ENCODE peak calls at places on chromosome 6, in eight cellular contexts. N, T, F, U, K, M, A and G are unnamed samples.

GRCh38 chr6:72564231-72564630 is 57.6 kb upstream of the KCNQ5 start:
- DNase-seq in N (no peak), T (no peak), F (no peak), U (no peak), K (no peak), M (no peak), A (no peak), G (no peak)

GRCh38 chr6:141403827-141404226 is 728.9 kb upstream of the GJE1 start:
- DNase-seq in N (no peak), T (no peak), F (no peak), U (no peak), K (no peak), M (no peak), A (no peak), G (no peak)

GRCh38 chr6:127917766-127918165 is 16.9 kb upstream of the THEMIS start:
- DNase-seq in N (no peak), T (no peak), F (no peak), U (no peak), K (no peak), M (no peak), A (no peak), G (no peak)

GRCh38 chr6:1604347-1604990 is 5.2 kb upstream of the FOXC1 start:
- DNase-seq in N (no peak), T (peak; percentile 83), F (no peak), U (peak; percentile 76), K (peak; percentile 77), M (no peak), A (peak; percentile 78), G (peak; percentile 70)

GRCh38 chr6:2021713-2022125 is 223.7 kb downstream of the GMDS start:
- DNase-seq in N (no peak), T (peak; percentile 81), F (no peak), U (no peak), K (no peak), M (no peak), A (no peak), G (peak; percentile 6)

GRCh38 chr6:71855406-71855805 is 30.9 kb upstream of the RIMS1 start:
- DNase-seq in N (no peak), T (no peak), F (no peak), U (peak; percentile 38), K (peak; percentile 4), M (no peak), A (no peak), G (no peak)

GRCh38 chr6:33785766-33786165 is 3.2 kb downstream of the LEMD2 start:
- DNase-seq in N (no peak), T (no peak), F (no peak), U (no peak), K (peak; percentile 57), M (no peak), A (no peak), G (peak; percentile 31)

GRCh38 chr6:154868143-154868594 is 126.9 kb upstream of the TIAM2 start:
- DNase-seq in N (peak; percentile 9), T (no peak), F (peak; percentile 40), U (peak; percentile 40), K (peak; percentile 78), M (no peak), A (peak; percentile 47), G (no peak)

GRCh38 chr6:87791029-87791428 is 89.0 kb upstream of the AKIRIN2 start:
- DNase-seq in N (no peak), T (no peak), F (no peak), U (no peak), K (no peak), M (no peak), A (no peak), G (no peak)

GRCh38 chr6:169371344-169372144 is 117.9 kb upstream of the THBS2 start:
- DNase-seq in N (no peak), T (no peak), F (no peak), U (peak; percentile 57), K (peak; percentile 85), M (no peak), A (peak; percentile 24), G (peak; percentile 49)

GRCh38 chr6:167394330-167394729 is 69.4 kb downstream of the TTLL2 start:
- DNase-seq in N (no peak), T (no peak), F (no peak), U (no peak), K (no peak), M (no peak), A (no peak), G (no peak)

GRCh38 chr6:25315778-25316177 is 36.6 kb downstream of the CARMIL1 start:
- DNase-seq in N (no peak), T (no peak), F (no peak), U (no peak), K (no peak), M (no peak), A (no peak), G (no peak)

GRCh38 chr6:18263561-18264337 is 581 bp downstream of the DEK start:
- DNase-seq in N (no peak), T (peak; percentile 68), F (no peak), U (no peak), K (no peak), M (no peak), A (peak; percentile 69), G (peak; percentile 88)

GRCh38 chr6:36955671-36956070 is 1.1 kb downstream of the PI16 start:
- DNase-seq in N (no peak), T (no peak), F (no peak), U (no peak), K (no peak), M (no peak), A (no peak), G (no peak)

GRCh38 chr6:135228486-135228885 is 47.4 kb downstream of the MYB start:
- DNase-seq in N (no peak), T (no peak), F (no peak), U (no peak), K (no peak), M (no peak), A (no peak), G (no peak)

GRCh38 chr6:70371454-70372105 is 41.7 kb upstream of the FAM135A start:
- DNase-seq in N (no peak), T (no peak), F (peak; percentile 75), U (peak; percentile 69), K (peak; percentile 23), M (peak; percentile 25), A (peak; percentile 17), G (peak; percentile 59)

GRCh38 chr6:113763883-113764282 is 93.3 kb upstream of the MARCKS start:
- DNase-seq in N (no peak), T (no peak), F (no peak), U (no peak), K (peak; percentile 50), M (peak; percentile 60), A (peak; percentile 25), G (no peak)

GRCh38 chr6:145372671-145373123 is 362.6 kb downstream of the EPM2A start:
- DNase-seq in N (no peak), T (peak; percentile 39), F (no peak), U (no peak), K (peak; percentile 43), M (peak; percentile 71), A (peak; percentile 11), G (no peak)

GRCh38 chr6:167090171-167090570 is 32.7 kb upstream of the CCR6 start:
- DNase-seq in N (no peak), T (no peak), F (no peak), U (no peak), K (no peak), M (no peak), A (no peak), G (no peak)

GRCh38 chr6:166360243-166361079 is 18.1 kb upstream of the SFT2D1 start:
- DNase-seq in N (no peak), T (no peak), F (no peak), U (peak; percentile 14), K (peak; percentile 24), M (no peak), A (peak; percentile 29), G (peak; percentile 52)